ENCODE peak calls at places on chromosomes 3 and 15, in five cellular contexts. D is effector memory CD8-positive, alpha-beta T cell; B is mesothelial cell of epicardium; X is NCI-H460; Z is NCI-H1436. I is an unnamed sample.

GRCh38 chr3:115436767-115437301 is 186.5 kb upstream of the GAP43 start:
- DNase-seq in X (peak), D (no peak), Z (no peak), B (no peak), I (no peak)

GRCh38 chr3:180870008-180870733 is 42.3 kb upstream of the FXR1 start:
- DNase-seq in X (no peak), D (no peak), B (no peak), Z (no peak), I (no peak)

GRCh38 chr15:61545763-61546162 is 316.7 kb upstream of the RORA start:
- DNase-seq in Z (no peak), B (no peak), D (no peak), X (no peak), I (no peak)

GRCh38 chr15:90126457-90127435 is 24.5 kb upstream of the IDH2 start:
- DNase-seq in D (no peak), X (no peak), Z (no peak), B (no peak), I (no peak)

GRCh38 chr3:23685484-23686258 is 120.1 kb upstream of the UBE2E1 start:
- DNase-seq in D (no peak), X (peak), Z (no peak), B (peak), I (peak)

GRCh38 chr15:101487060-101487459 is 2.4 kb downstream of the PCSK6 start:
- DNase-seq in B (no peak), X (no peak), D (no peak), Z (no peak), I (no peak)

GRCh38 chr3:142272200-142272891 is 47.0 kb upstream of the GK5 start:
- DNase-seq in D (no peak), Z (no peak), X (no peak), B (no peak), I (no peak)

GRCh38 chr3:126153695-126154360 is 26.6 kb downstream of the ALDH1L1 start:
- DNase-seq in D (no peak), Z (no peak), B (no peak), X (no peak), I (no peak)

GRCh38 chr3:31213869-31214486 is 318.7 kb upstream of the STT3B start:
- DNase-seq in B (no peak), Z (no peak), D (peak), X (no peak), I (no peak)

GRCh38 chr15:63476229-63476632 is 28.2 kb upstream of the USP3 start:
- DNase-seq in X (peak), D (no peak), Z (no peak), B (no peak), I (peak)

GRCh38 chr3:51934139-51934850 is 7.4 kb downstream of the RRP9 start:
- DNase-seq in B (peak), D (no peak), X (no peak), Z (no peak), I (no peak)

GRCh38 chr3:27591321-27591711 is 107.1 kb upstream of the SLC4A7 start:
- DNase-seq in Z (no peak), D (no peak), X (no peak), B (no peak), I (peak)

GRCh38 chr15:76904461-76905012 is 603 bp downstream of the SCAPER start:
- DNase-seq in B (peak), D (peak), X (peak), Z (peak), I (no peak)

GRCh38 chr3:44989141-44989540 is 13.1 kb downstream of the EXOSC7 start:
- DNase-seq in D (no peak), X (no peak), Z (no peak), B (no peak), I (no peak)

GRCh38 chr3:35137612-35138011 is 501.7 kb upstream of the ARPP21 start:
- DNase-seq in B (no peak), Z (no peak), X (no peak), D (no peak), I (no peak)

GRCh38 chr3:63278171-63278999 is at the start of gene SYNPR:
- DNase-seq in D (no peak), B (peak), Z (no peak), X (no peak), I (no peak)

GRCh38 chr3:164752814-164753213 is 325.5 kb downstream of the SI start:
- DNase-seq in Z (no peak), X (no peak), B (no peak), D (no peak), I (no peak)

GRCh38 chr3:134104031-134104430 is 74.3 kb upstream of the SLCO2A1 start:
- DNase-seq in B (no peak), X (no peak), Z (no peak), D (no peak), I (no peak)

GRCh38 chr15:73872370-73872769 is 994 bp upstream of the TBC1D21 start:
- DNase-seq in Z (no peak), B (no peak), X (no peak), D (no peak), I (no peak)

GRCh38 chr3:16070707-16071106 is 103.8 kb upstream of the GALNT15 start:
- DNase-seq in X (no peak), D (no peak), B (no peak), Z (no peak), I (no peak)

GRCh38 chr3:56758539-56758981 is 43.2 kb downstream of the ARHGEF3 start:
- DNase-seq in X (no peak), B (no peak), Z (no peak), D (no peak), I (peak)

GRCh38 chr3:39166134-39166710 is 12.8 kb upstream of the CSRNP1 start:
- DNase-seq in D (no peak), B (no peak), X (no peak), Z (no peak), I (peak)

GRCh38 chr15:72229947-72230196 is 1.1 kb downstream of the PKM start:
- DNase-seq in Z (no peak), X (no peak), B (no peak), D (no peak), I (no peak)

GRCh38 chr3:149174901-149175300 is 45.5 kb downstream of the HPS3 start:
- DNase-seq in B (no peak), Z (no peak), X (no peak), D (no peak), I (no peak)

GRCh38 chr3:186193534-186194450 is 84.9 kb upstream of the ETV5 start:
- DNase-seq in Z (no peak), D (no peak), B (peak), X (no peak), I (no peak)

GRCh38 chr3:197125601-197126000 is 96.0 kb upstream of the MELTF start:
- DNase-seq in X (no peak), D (no peak), B (no peak), Z (no peak), I (no peak)

GRCh38 chr3:101725192-101725889 is 927 bp downstream of the CEP97 start:
- DNase-seq in B (peak), X (no peak), Z (peak), D (peak), I (no peak)

GRCh38 chr15:58771621-58772235 is 626 bp downstream of the MINDY2 start:
- DNase-seq in B (peak), Z (no peak), D (no peak), X (no peak), I (no peak)

GRCh38 chr3:45640724-45641361 is 46.3 kb downstream of the LIMD1 start:
- DNase-seq in Z (no peak), X (no peak), B (no peak), D (no peak), I (no peak)

I was measured in glomerular endothelial cell.